ENCODE peak calls at places on chromosomes 2 and 18, in five cellular contexts. H is AG08395; R is H54; Q is epithelial cell of proximal tubule; P is stimulated activated CD4-positive, alpha-beta T cell treated with anti-CD3 and anti-CD28 coated beads, Interleukin-1b, Interleukin-23, amount 100 ng/mL, for 24 hours. X is an unnamed sample.

GRCh38 chr2:150853258-150853657 is 365.8 kb upstream of the RND3 start:
- DNase-seq in Q (no peak), P (no peak), R (no peak), H (no peak), X (no peak)

GRCh38 chr2:119240311-119241204 is 16.9 kb downstream of the STEAP3 start:
- DNase-seq in P (no peak), Q (no peak), H (peak; percentile 74), R (peak; percentile 77), X (peak; percentile 62)

GRCh38 chr18:21361297-21361880 is 119.4 kb downstream of the GREB1L start:
- DNase-seq in R (no peak), P (no peak), H (peak; percentile 9), Q (no peak), X (no peak)

GRCh38 chr2:124973396-124973795 is 948.3 kb downstream of the CNTNAP5 start:
- DNase-seq in R (no peak), Q (peak; percentile 50), P (no peak), H (no peak), X (no peak)

GRCh38 chr2:25817006-25817405 is 61.3 kb downstream of the ASXL2 start:
- DNase-seq in Q (no peak), P (no peak), H (no peak), R (no peak), X (no peak)

GRCh38 chr2:229268626-229269025 is 2.5 kb downstream of the PID1 start:
- DNase-seq in Q (no peak), P (no peak), R (no peak), H (peak; percentile 41), X (no peak)

GRCh38 chr2:113877651-113878594 is 12.0 kb upstream of the ACTR3 start:
- DNase-seq in R (no peak), H (peak; percentile 50), P (no peak), Q (peak; percentile 70), X (peak; percentile 19)

GRCh38 chr2:19059076-19059475 is 299.3 kb downstream of the OSR1 start:
- DNase-seq in Q (no peak), P (no peak), R (no peak), H (no peak), X (no peak)

GRCh38 chr2:96556441-96557330 is 20.1 kb downstream of the ARID5A start:
- DNase-seq in R (peak; percentile 98), Q (peak; percentile 94), P (peak; percentile 50), H (peak; percentile 60), X (peak; percentile 75)

GRCh38 chr2:136527560-136527959 is 237.8 kb upstream of the THSD7B start:
- DNase-seq in P (no peak), H (no peak), Q (no peak), R (no peak), X (no peak)

GRCh38 chr2:232362174-232362913 is 16.2 kb upstream of the ALPP start:
- DNase-seq in R (no peak), H (no peak), Q (no peak), P (no peak), X (no peak)

GRCh38 chr18:58911241-58911640 is 46.6 kb downstream of the ZNF532 start:
- DNase-seq in P (no peak), Q (no peak), R (no peak), H (peak; percentile 27), X (no peak)

GRCh38 chr2:70962885-70963878 is 15.2 kb upstream of the ANKRD53 start:
- DNase-seq in R (no peak), P (no peak), Q (no peak), H (no peak), X (no peak)

GRCh38 chr2:239322414-239323086 is 78.3 kb downstream of the HDAC4 start:
- DNase-seq in P (no peak), Q (no peak), H (peak; percentile 80), R (peak; percentile 51), X (peak; percentile 58)

GRCh38 chr2:13558368-13558767 is 841.6 kb downstream of the TRIB2 start:
- DNase-seq in P (no peak), H (no peak), Q (peak; percentile 66), R (peak; percentile 18), X (peak; percentile 30)

GRCh38 chr2:38260469-38260868 is 116.6 kb downstream of the ATL2 start:
- DNase-seq in Q (no peak), R (no peak), P (no peak), H (no peak), X (peak; percentile 25)

GRCh38 chr2:69067866-69068265 is 54.9 kb downstream of the ANTXR1 start:
- DNase-seq in P (no peak), H (no peak), Q (no peak), R (no peak), X (no peak)

GRCh38 chr18:48929951-48930713 is 20.6 kb downstream of the SMAD7 start:
- DNase-seq in P (no peak), H (peak; percentile 78), Q (peak; percentile 78), R (no peak), X (no peak)

GRCh38 chr18:9755603-9756002 is 47.5 kb downstream of the RAB31 start:
- DNase-seq in P (no peak), Q (no peak), H (no peak), R (no peak), X (no peak)

X was measured in MG63.